ENCODE peak calls at places on chromosomes 4 and X, in ten cellular contexts. U is Caco-2; J is fibroblast of lung; Y is left ventricle myocardium inferior; S is HepG2; Z is heart right ventricle; I is lower lobe of right lung; E is CD8-positive, alpha-beta memory T cell; X is psoas muscle; W is osteoblast. V is an unnamed sample. For H3K9me3, the result is how much of the 10 kb centered on the place peaks cover.

GRCh38 chr4:92969650-92970370 is 666.0 kb downstream of the GRID2 start:
- DNase-seq in S (peak), J (peak), Y (no peak), W (peak), X (no peak), I (no peak), U (no peak), Z (no peak), E (no peak), V (no peak)

GRCh38 chr4:188145626-188146025 is 6.4 kb downstream of the TRIML1 start:
- DNase-seq in W (peak), S (no peak), Z (no peak), X (no peak), I (no peak), E (no peak), Y (no peak), J (no peak), U (no peak), V (no peak)

GRCh38 chrX:2538016-2538415 is 37.2 kb upstream of the DHRSX start:
- DNase-seq in I (no peak), J (no peak), E (no peak), Z (peak), W (no peak), S (no peak), U (no peak), X (no peak), Y (no peak), V (no peak)

GRCh38 chr4:101355767-101356702 is 8.7 kb upstream of the PPP3CA start:
- DNase-seq in I (no peak), U (peak), J (peak), S (peak), E (no peak), Y (no peak), X (no peak), W (peak), Z (no peak), V (peak)

GRCh38 chr4:89134775-89135319 is 23.5 kb downstream of the TIGD2 start:
- DNase-seq in J (peak), S (no peak), Z (peak), I (no peak), E (no peak), W (no peak), Y (no peak), U (no peak), X (no peak), V (no peak)

GRCh38 chr4:55840956-55841355 is 12.5 kb upstream of the EXOC1 start:
- DNase-seq in Z (no peak), Y (no peak), E (no peak), I (no peak), W (no peak), S (no peak), X (no peak), U (no peak), J (no peak), V (no peak)

GRCh38 chrX:26914232-26914631 is 548.9 kb downstream of the PPP4R3C start:
- DNase-seq in I (no peak), Z (no peak), W (no peak), U (no peak), E (no peak), J (peak), S (no peak), Y (no peak), X (no peak), V (no peak)

GRCh38 chr4:20682853-20683252 is 17.4 kb upstream of the PACRGL start:
- DNase-seq in Z (no peak), J (no peak), U (no peak), E (no peak), X (no peak), Y (no peak), I (no peak), W (no peak), S (no peak), V (no peak)

GRCh38 chr4:117900832-117901231 is 133.5 kb upstream of the NDST3 start:
- DNase-seq in X (no peak), U (no peak), J (peak), Y (no peak), I (no peak), W (no peak), S (no peak), E (no peak), Z (no peak), V (no peak)

GRCh38 chr4:42277291-42277690 is 120.0 kb upstream of the SHISA3 start:
- DNase-seq in X (no peak), Y (no peak), S (no peak), E (no peak), I (no peak), J (no peak), U (no peak), W (no peak), Z (no peak), V (no peak)

GRCh38 chr4:61395754-61396153 is 195.6 kb downstream of the ADGRL3 start:
- DNase-seq in X (no peak), U (no peak), I (no peak), E (no peak), J (no peak), Z (no peak), S (no peak), Y (no peak), W (peak), V (no peak)

GRCh38 chr4:152634110-152634760 is 45.6 kb downstream of the TMEM154 start:
- DNase-seq in Y (no peak), X (no peak), S (peak), Z (no peak), J (no peak), U (no peak), I (no peak), E (no peak), W (peak), V (no peak)

GRCh38 chr4:89889289-89889688 is 5.4 kb upstream of the MMRN1 start:
- DNase-seq in W (no peak), Y (no peak), Z (peak), J (no peak), E (no peak), X (no peak), S (no peak), I (peak), U (no peak), V (peak)

GRCh38 chr4:149164282-149164681 is 651.4 kb downstream of the IQCM start:
- DNase-seq in E (no peak), I (no peak), X (no peak), J (peak), W (no peak), Y (no peak), U (no peak), S (no peak), Z (no peak), V (peak)

GRCh38 chr4:29046166-29046565 is 1674.0 kb upstream of the PCDH7 start:
- DNase-seq in X (no peak), Y (no peak), J (peak), I (no peak), W (no peak), S (no peak), U (no peak), E (no peak), Z (no peak), V (peak)

DNA sequence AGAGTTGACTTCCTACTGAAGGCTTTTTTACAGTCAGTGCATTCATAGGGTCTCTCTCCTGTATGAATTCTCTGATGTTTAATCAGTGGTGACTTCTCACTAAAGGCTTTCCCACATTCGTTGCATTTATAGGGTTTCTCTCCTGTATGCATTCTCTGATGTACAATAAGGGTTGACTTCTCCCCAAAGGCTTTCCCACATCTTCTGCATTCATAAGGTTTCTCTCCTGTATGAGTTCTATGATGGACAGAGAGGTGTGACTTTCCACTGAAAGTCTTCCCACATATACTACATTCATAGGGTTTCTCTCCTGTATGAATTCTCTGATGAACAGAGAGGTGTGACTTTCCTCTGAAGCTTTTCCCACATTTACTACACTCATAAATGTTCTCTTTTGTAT is 45.2 kb downstream of the ZNF674 start:
- DNase-seq in S (no peak), E (no peak), Y (no peak), U (no peak), W (no peak), J (no peak), Z (no peak), X (no peak), I (no peak), V (no peak)
- H3K9me3 ChIP-seq in S (under half), E (under half), Y (half or more), U (under half), W (under half), J (under half), Z (half or more), X (half or more), I (under half), V (under half)

DNA sequence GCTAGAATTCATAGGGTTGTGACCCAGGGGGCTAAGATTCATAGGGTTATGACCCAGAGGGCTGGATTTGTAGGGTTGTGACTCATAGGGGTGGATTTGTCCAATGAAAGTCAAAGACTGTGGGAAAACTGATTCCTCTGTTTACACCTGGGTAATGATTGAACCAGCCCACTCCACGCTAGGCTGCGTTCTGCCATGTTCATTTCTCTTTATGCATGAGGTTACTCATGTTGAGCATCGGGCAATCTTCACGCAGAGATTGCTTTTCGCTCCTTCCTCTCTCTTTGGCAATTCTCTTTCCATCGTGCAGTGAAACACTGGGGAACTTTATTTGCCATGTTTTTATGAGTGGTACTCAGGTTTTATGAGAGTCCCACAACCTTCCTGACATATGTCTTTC is 127.8 kb downstream of the CRLF2 start:
- DNase-seq in W (no peak), U (no peak), Y (no peak), Z (no peak), X (no peak), S (no peak), J (no peak), I (no peak), E (no peak), V (no peak)
- H3K9me3 ChIP-seq in W (under half), U (under half), Y (under half), Z (under half), X (under half), S (under half), J (under half), I (under half), E (under half), V (under half)

DNA sequence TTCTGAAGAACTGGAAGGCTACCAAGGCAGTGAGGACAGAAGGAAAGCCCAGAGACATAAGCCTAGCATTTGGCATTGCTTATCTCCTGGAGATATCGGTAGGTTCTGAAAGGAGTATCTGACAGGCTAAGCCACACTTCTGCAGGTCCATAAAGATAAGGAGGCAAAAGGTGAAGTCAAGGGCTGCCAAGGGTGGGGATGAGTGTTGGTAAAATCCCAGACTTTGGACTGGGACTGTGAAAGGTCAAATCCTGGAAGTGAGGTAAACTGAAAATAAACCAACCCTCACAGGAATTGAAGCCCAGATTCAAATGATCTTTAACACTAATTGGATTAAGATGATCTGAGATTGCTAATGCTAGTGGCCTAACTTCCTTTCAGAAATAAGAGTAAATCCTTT is 27.4 kb downstream of the GK start:
- DNase-seq in X (no peak), Z (no peak), E (no peak), Y (no peak), U (peak), J (no peak), S (no peak), W (no peak), I (no peak), V (no peak)
- H3K9me3 ChIP-seq in X (under half), Z (under half), E (under half), Y (under half), U (under half), J (under half), S (under half), W (under half), I (under half), V (under half)

DNA sequence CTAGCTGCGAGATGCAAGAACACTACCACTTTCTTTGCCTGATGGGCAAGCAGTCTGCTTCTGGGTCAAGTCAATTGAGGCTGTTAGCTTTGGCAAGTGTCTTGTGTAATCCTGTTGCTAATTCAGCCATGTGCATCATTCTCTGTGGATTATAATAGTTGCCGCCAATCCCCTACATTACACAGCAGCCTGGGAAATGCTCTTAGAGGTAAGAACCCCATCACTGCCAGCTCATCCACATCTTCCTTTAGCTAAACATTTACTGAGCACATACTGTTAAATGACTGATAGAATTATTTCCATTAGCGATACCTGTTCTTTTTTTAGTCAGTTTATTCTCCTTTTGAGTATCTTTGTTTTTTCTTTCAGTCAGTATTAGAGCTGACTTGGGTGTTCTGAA is 116.2 kb downstream of the CBR4 start:
- DNase-seq in Z (no peak), W (no peak), U (no peak), S (no peak), J (no peak), E (no peak), X (no peak), Y (no peak), I (no peak), V (no peak)
- H3K9me3 ChIP-seq in Z (under half), W (under half), U (under half), S (under half), J (under half), E (under half), X (under half), Y (under half), I (under half), V (under half)

DNA sequence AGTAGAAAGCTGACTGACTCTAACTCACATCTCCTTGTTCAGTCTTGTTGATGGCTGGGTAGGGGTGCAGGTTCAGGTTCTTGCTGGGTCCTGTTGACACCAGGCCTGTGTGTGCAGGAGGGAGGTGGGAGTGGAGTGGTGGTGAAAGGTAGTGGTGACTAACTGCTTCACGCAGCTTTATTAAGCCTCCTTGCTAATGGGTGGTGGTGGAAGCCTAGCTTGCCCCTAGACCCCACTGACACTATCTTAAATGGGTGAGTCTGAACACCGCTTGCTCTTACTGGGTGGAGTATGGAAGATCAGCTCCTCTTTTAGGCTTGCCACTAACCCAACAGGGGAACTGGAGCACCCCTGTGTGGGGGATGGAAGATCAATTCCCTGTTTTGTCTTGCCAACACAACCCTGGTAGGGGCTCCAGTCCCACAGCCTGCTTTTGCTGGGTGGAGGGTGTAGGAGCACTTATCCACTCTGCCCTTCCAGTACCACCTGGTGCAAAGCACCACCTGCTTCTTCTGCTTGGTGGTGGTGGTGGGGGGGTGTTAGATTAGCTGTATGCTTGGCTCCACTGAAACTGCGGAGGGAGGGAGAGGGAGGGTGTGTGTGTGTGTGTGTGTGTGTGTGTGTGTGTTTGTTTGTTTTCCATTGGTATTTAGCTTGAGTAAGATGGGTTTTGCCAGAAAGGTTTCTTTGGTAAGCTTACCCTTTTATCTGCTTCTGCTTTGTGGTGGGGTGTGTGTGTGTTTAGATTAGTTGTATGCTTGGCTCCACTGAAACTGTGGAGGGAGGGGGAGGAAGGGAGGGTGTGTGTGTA is 25.6 kb downstream of the KDM6A start:
- DNase-seq in I (no peak), W (no peak), E (no peak), Z (no peak), X (no peak), S (peak), Y (no peak), J (peak), U (no peak), V (no peak)
- H3K9me3 ChIP-seq in I (under half), W (under half), E (under half), Z (under half), X (under half), S (under half), Y (under half), J (under half), U (under half), V (under half)